ENCODE peak calls at places on chromosomes 13 and 19, in ten cellular contexts. Y is uterus; N is ascending aorta; B is AG09319; U is CD4-positive, alpha-beta T cell; O is cardiac fibroblast; I is IMR-90; L is psoas muscle; Z is K562; V is astrocyte. X is an unnamed sample.

GRCh38 chr19:13906525-13906904 is 514 bp downstream of the CC2D1A start:
- DNase-seq in Y (no peak), U (no peak), B (no peak), I (no peak), N (no peak), V (no peak), O (peak; percentile 9), Z (peak; percentile 37), L (no peak), X (peak; percentile 24)

GRCh38 chr13:21825186-21825585 is 154.3 kb downstream of the FGF9 start:
- DNase-seq in U (no peak), I (peak; percentile 43), N (no peak), L (no peak), B (no peak), O (no peak), Y (no peak), Z (no peak), V (no peak), X (no peak)

GRCh38 chr13:110305544-110305943 is 1.4 kb downstream of the COL4A1 start:
- DNase-seq in V (no peak), Z (no peak), B (no peak), U (no peak), Y (no peak), N (no peak), O (peak; percentile 47), L (no peak), I (no peak), X (no peak)

GRCh38 chr19:29965529-29965928 is 23.5 kb downstream of the URI1 start:
- DNase-seq in Y (no peak), V (peak; percentile 81), I (peak; percentile 88), N (no peak), L (no peak), B (no peak), O (peak; percentile 62), Z (no peak), U (no peak), X (no peak)

GRCh38 chr13:99390601-99391000 is 83.4 kb upstream of the GPR183 start:
- DNase-seq in L (no peak), I (no peak), U (no peak), O (no peak), Z (no peak), N (no peak), B (no peak), Y (no peak), V (no peak), X (no peak)

GRCh38 chr13:110913322-110913721 is 1.5 kb downstream of the ANKRD10 start:
- DNase-seq in N (no peak), Z (no peak), B (no peak), I (peak; percentile 26), U (no peak), V (peak; percentile 20), Y (no peak), O (peak; percentile 17), L (no peak), X (peak; percentile 66)

GRCh38 chr19:31096047-31096446 is 253.2 kb downstream of the TSHZ3 start:
- DNase-seq in O (no peak), I (no peak), N (no peak), Z (peak; percentile 9), U (no peak), Y (no peak), L (no peak), V (no peak), B (no peak), X (no peak)

GRCh38 chr13:61466280-61466679 is 50.6 kb upstream of the PCDH20 start:
- DNase-seq in I (no peak), O (no peak), V (no peak), Z (no peak), Y (no peak), L (no peak), U (no peak), N (no peak), B (no peak), X (peak; percentile 11)

GRCh38 chr13:83297591-83298305 is 584.5 kb downstream of the SLITRK1 start:
- DNase-seq in U (no peak), O (no peak), Y (no peak), N (no peak), B (no peak), V (no peak), I (no peak), Z (no peak), L (no peak), X (no peak)

GRCh38 chr19:42098781-42099180 is 22.8 kb downstream of the ZNF574 start:
- DNase-seq in N (no peak), Y (no peak), B (no peak), V (no peak), Z (no peak), I (no peak), L (no peak), U (no peak), O (no peak), X (no peak)

GRCh38 chr19:51439021-51439465 is 19.2 kb downstream of the SIGLEC8 start:
- DNase-seq in B (no peak), N (no peak), L (no peak), Z (no peak), U (no peak), I (no peak), V (no peak), O (peak; percentile 3), Y (no peak), X (peak; percentile 42)
- TF ChIP-seq CTCF in B (peak; percentile 23), N (no peak), L (peak; percentile 10), Z (peak; percentile 76), U (peak; percentile 29), I (peak; percentile 27), V (no peak), O (peak; percentile 36), Y (no peak), X (no peak)

GRCh38 chr13:106535552-106536243 is at the start of gene EFNB2:
- DNase-seq in O (peak; percentile 87), B (peak; percentile 50), N (peak; percentile 64), Z (peak; percentile 97), L (peak; percentile 94), Y (peak; percentile 78), I (peak; percentile 88), V (peak; percentile 84), U (peak; percentile 72), X (peak; percentile 94)
- TF ChIP-seq CTCF in O (no peak), B (no peak), N (no peak), Z (peak; percentile 19), L (no peak), Y (peak; percentile 31), I (peak; percentile 2), V (no peak), U (no peak), X (no peak)

GRCh38 chr19:46951236-46951986 is 68.2 kb upstream of the NPAS1 start:
- DNase-seq in O (peak; percentile 91), B (no peak), I (peak; percentile 45), L (no peak), Y (no peak), Z (no peak), N (no peak), V (peak; percentile 47), U (no peak), X (peak; percentile 62)

GRCh38 chr19:46954502-46955004 is 65.1 kb upstream of the NPAS1 start:
- DNase-seq in Z (no peak), L (no peak), V (no peak), U (no peak), O (no peak), N (no peak), I (no peak), B (no peak), Y (no peak), X (no peak)

GRCh38 chr19:46953955-46954501 is 65.6 kb upstream of the NPAS1 start:
- DNase-seq in B (no peak), L (no peak), N (no peak), U (no peak), O (no peak), Y (no peak), V (no peak), Z (no peak), I (no peak), X (no peak)

GRCh38 chr19:46952874-46953273 is 66.8 kb upstream of the NPAS1 start:
- DNase-seq in U (no peak), N (no peak), L (no peak), Y (no peak), Z (no peak), V (no peak), B (no peak), I (no peak), O (no peak), X (no peak)

GRCh38 chr19:46950526-46951235 is 69.0 kb upstream of the NPAS1 start:
- DNase-seq in Z (no peak), N (no peak), O (no peak), U (no peak), I (no peak), V (no peak), B (no peak), Y (no peak), L (no peak), X (no peak)
- TF ChIP-seq CTCF in Z (no peak), N (no peak), O (no peak), U (no peak), I (no peak), V (no peak), B (no peak), Y (no peak), L (no peak), X (no peak)

GRCh38 chr19:40603719-40604646 is 2.8 kb downstream of the LTBP4 start:
- DNase-seq in Z (peak; percentile 94), B (peak; percentile 83), O (peak; percentile 97), Y (peak; percentile 99), I (peak; percentile 92), U (peak; percentile 97), V (peak; percentile 87), N (peak; percentile 96), L (peak; percentile 98), X (peak; percentile 99)
- TF ChIP-seq CTCF in Z (no peak), B (no peak), O (no peak), Y (peak; percentile 20), I (no peak), U (no peak), V (no peak), N (no peak), L (no peak), X (no peak)

X was measured in MCF 10A.